ENCODE peak calls at places on chromosomes 16 and 17, in ten cellular contexts. One of them, this sample, is unnamed.
A peak's percentile ranks its signal among the peaks of the same experiment; 100 is the strongest.

GRCh38 chr17:358491-359133 is 6.0 kb upstream of the RPH3AL start:
- DNase-seq in ACHN: no peak
- DNase-seq in erythroblast: no peak
- DNase-seq in activated T-cell treated with anti-CD3 and anti-CD28 coated beads, Interleukin-2, amount 50 U/mL, for 48 hours: no peak
- DNase-seq in psoas muscle: no peak
- DNase-seq in activated T-helper 9 cell treated with anti-CD3 and anti-CD28 coated beads, Interleukin-2, amount 50 U/mL, for 16 hours: no peak
- DNase-seq in naive B cell: no peak
- DNase-seq in HuH-7: no peak
- DNase-seq in H7: peak; percentile 52
- DNase-seq in lower lobe of right lung: no peak
- DNase-seq in this sample: peak; percentile 45

GRCh38 chr16:23282508-23282907 is 19.6 kb upstream of the SCNN1B start:
- DNase-seq in ACHN: no peak
- DNase-seq in erythroblast: peak; percentile 19
- DNase-seq in activated T-cell treated with anti-CD3 and anti-CD28 coated beads, Interleukin-2, amount 50 U/mL, for 48 hours: no peak
- DNase-seq in psoas muscle: no peak
- DNase-seq in activated T-helper 9 cell treated with anti-CD3 and anti-CD28 coated beads, Interleukin-2, amount 50 U/mL, for 16 hours: no peak
- DNase-seq in naive B cell: no peak
- DNase-seq in HuH-7: no peak
- DNase-seq in H7: no peak
- DNase-seq in lower lobe of right lung: no peak
- DNase-seq in this sample: no peak

GRCh38 chr16:72474511-72475123 is 302.7 kb upstream of the PMFBP1 start:
- DNase-seq in ACHN: peak; percentile 97
- DNase-seq in erythroblast: no peak
- DNase-seq in activated T-cell treated with anti-CD3 and anti-CD28 coated beads, Interleukin-2, amount 50 U/mL, for 48 hours: no peak
- DNase-seq in psoas muscle: no peak
- DNase-seq in activated T-helper 9 cell treated with anti-CD3 and anti-CD28 coated beads, Interleukin-2, amount 50 U/mL, for 16 hours: no peak
- DNase-seq in naive B cell: no peak
- DNase-seq in HuH-7: no peak
- DNase-seq in H7: no peak
- DNase-seq in lower lobe of right lung: no peak
- DNase-seq in this sample: no peak

GRCh38 chr17:68325961-68326360 is 34.7 kb downstream of the ARSG start:
- DNase-seq in ACHN: no peak
- DNase-seq in erythroblast: no peak
- DNase-seq in activated T-cell treated with anti-CD3 and anti-CD28 coated beads, Interleukin-2, amount 50 U/mL, for 48 hours: no peak
- DNase-seq in psoas muscle: no peak
- DNase-seq in activated T-helper 9 cell treated with anti-CD3 and anti-CD28 coated beads, Interleukin-2, amount 50 U/mL, for 16 hours: no peak
- DNase-seq in naive B cell: no peak
- DNase-seq in HuH-7: no peak
- DNase-seq in H7: no peak
- DNase-seq in lower lobe of right lung: no peak
- DNase-seq in this sample: no peak

GRCh38 chr16:11619327-11619851 is 32.7 kb upstream of the LITAF start:
- DNase-seq in ACHN: no peak
- DNase-seq in erythroblast: peak; percentile 31
- DNase-seq in activated T-cell treated with anti-CD3 and anti-CD28 coated beads, Interleukin-2, amount 50 U/mL, for 48 hours: no peak
- DNase-seq in psoas muscle: no peak
- DNase-seq in activated T-helper 9 cell treated with anti-CD3 and anti-CD28 coated beads, Interleukin-2, amount 50 U/mL, for 16 hours: no peak
- DNase-seq in naive B cell: no peak
- DNase-seq in HuH-7: no peak
- DNase-seq in H7: no peak
- DNase-seq in lower lobe of right lung: no peak
- DNase-seq in this sample: no peak

GRCh38 chr16:86946396-86946795 is 368.0 kb downstream of the FOXL1 start:
- DNase-seq in ACHN: peak; percentile 53
- DNase-seq in erythroblast: no peak
- DNase-seq in activated T-cell treated with anti-CD3 and anti-CD28 coated beads, Interleukin-2, amount 50 U/mL, for 48 hours: no peak
- DNase-seq in psoas muscle: no peak
- DNase-seq in activated T-helper 9 cell treated with anti-CD3 and anti-CD28 coated beads, Interleukin-2, amount 50 U/mL, for 16 hours: no peak
- DNase-seq in naive B cell: no peak
- DNase-seq in HuH-7: no peak
- DNase-seq in H7: peak; percentile 76
- DNase-seq in lower lobe of right lung: no peak
- DNase-seq in this sample: no peak

GRCh38 chr16:48405907-48406306 is 20.7 kb upstream of the SIAH1 start:
- DNase-seq in ACHN: no peak
- DNase-seq in erythroblast: no peak
- DNase-seq in activated T-cell treated with anti-CD3 and anti-CD28 coated beads, Interleukin-2, amount 50 U/mL, for 48 hours: no peak
- DNase-seq in psoas muscle: no peak
- DNase-seq in activated T-helper 9 cell treated with anti-CD3 and anti-CD28 coated beads, Interleukin-2, amount 50 U/mL, for 16 hours: no peak
- DNase-seq in naive B cell: no peak
- DNase-seq in HuH-7: peak; percentile 32
- DNase-seq in H7: no peak
- DNase-seq in lower lobe of right lung: no peak
- DNase-seq in this sample: no peak

GRCh38 chr17:77842148-77842905 is 116.2 kb upstream of the TNRC6C start:
- DNase-seq in ACHN: peak; percentile 36
- DNase-seq in erythroblast: no peak
- DNase-seq in activated T-cell treated with anti-CD3 and anti-CD28 coated beads, Interleukin-2, amount 50 U/mL, for 48 hours: peak; percentile 57
- DNase-seq in psoas muscle: no peak
- DNase-seq in activated T-helper 9 cell treated with anti-CD3 and anti-CD28 coated beads, Interleukin-2, amount 50 U/mL, for 16 hours: no peak
- DNase-seq in naive B cell: no peak
- DNase-seq in HuH-7: no peak
- DNase-seq in H7: no peak
- DNase-seq in lower lobe of right lung: peak; percentile 33
- DNase-seq in this sample: no peak

GRCh38 chr16:89003831-89004208 is 26.8 kb upstream of the CBFA2T3 start:
- DNase-seq in ACHN: no peak
- DNase-seq in erythroblast: no peak
- DNase-seq in activated T-cell treated with anti-CD3 and anti-CD28 coated beads, Interleukin-2, amount 50 U/mL, for 48 hours: no peak
- DNase-seq in psoas muscle: no peak
- DNase-seq in activated T-helper 9 cell treated with anti-CD3 and anti-CD28 coated beads, Interleukin-2, amount 50 U/mL, for 16 hours: no peak
- DNase-seq in naive B cell: no peak
- DNase-seq in HuH-7: no peak
- DNase-seq in H7: no peak
- DNase-seq in lower lobe of right lung: no peak
- DNase-seq in this sample: no peak

GRCh38 chr16:17921357-17921978 is 415.1 kb downstream of the NPIPA8 start:
- DNase-seq in ACHN: peak; percentile 61
- DNase-seq in erythroblast: peak; percentile 58
- DNase-seq in activated T-cell treated with anti-CD3 and anti-CD28 coated beads, Interleukin-2, amount 50 U/mL, for 48 hours: peak; percentile 70
- DNase-seq in psoas muscle: no peak
- DNase-seq in activated T-helper 9 cell treated with anti-CD3 and anti-CD28 coated beads, Interleukin-2, amount 50 U/mL, for 16 hours: peak; percentile 24
- DNase-seq in naive B cell: no peak
- DNase-seq in HuH-7: peak; percentile 37
- DNase-seq in H7: peak; percentile 38
- DNase-seq in lower lobe of right lung: peak; percentile 47
- DNase-seq in this sample: peak; percentile 66

GRCh38 chr17:3887811-3888210 is 5.0 kb downstream of the CAMKK1 start:
- DNase-seq in ACHN: no peak
- DNase-seq in erythroblast: peak; percentile 15
- DNase-seq in activated T-cell treated with anti-CD3 and anti-CD28 coated beads, Interleukin-2, amount 50 U/mL, for 48 hours: no peak
- DNase-seq in psoas muscle: no peak
- DNase-seq in activated T-helper 9 cell treated with anti-CD3 and anti-CD28 coated beads, Interleukin-2, amount 50 U/mL, for 16 hours: no peak
- DNase-seq in naive B cell: no peak
- DNase-seq in HuH-7: no peak
- DNase-seq in H7: no peak
- DNase-seq in lower lobe of right lung: no peak
- DNase-seq in this sample: no peak

GRCh38 chr16:56869513-56870270 is 4.7 kb downstream of the SLC12A3 start:
- DNase-seq in ACHN: peak; percentile 71
- DNase-seq in erythroblast: peak; percentile 58
- DNase-seq in activated T-cell treated with anti-CD3 and anti-CD28 coated beads, Interleukin-2, amount 50 U/mL, for 48 hours: peak; percentile 47
- DNase-seq in psoas muscle: no peak
- DNase-seq in activated T-helper 9 cell treated with anti-CD3 and anti-CD28 coated beads, Interleukin-2, amount 50 U/mL, for 16 hours: no peak
- DNase-seq in naive B cell: no peak
- DNase-seq in HuH-7: peak; percentile 54
- DNase-seq in H7: peak; percentile 87
- DNase-seq in lower lobe of right lung: peak; percentile 59
- DNase-seq in this sample: peak; percentile 81

GRCh38 chr17:37068266-37068665 is 119.5 kb downstream of the AATF start:
- DNase-seq in ACHN: no peak
- DNase-seq in erythroblast: no peak
- DNase-seq in activated T-cell treated with anti-CD3 and anti-CD28 coated beads, Interleukin-2, amount 50 U/mL, for 48 hours: no peak
- DNase-seq in psoas muscle: no peak
- DNase-seq in activated T-helper 9 cell treated with anti-CD3 and anti-CD28 coated beads, Interleukin-2, amount 50 U/mL, for 16 hours: no peak
- DNase-seq in naive B cell: no peak
- DNase-seq in HuH-7: no peak
- DNase-seq in H7: no peak
- DNase-seq in lower lobe of right lung: no peak
- DNase-seq in this sample: no peak

GRCh38 chr17:64196626-64197025 is 66.4 kb downstream of the TEX2 start:
- DNase-seq in ACHN: no peak
- DNase-seq in erythroblast: no peak
- DNase-seq in activated T-cell treated with anti-CD3 and anti-CD28 coated beads, Interleukin-2, amount 50 U/mL, for 48 hours: no peak
- DNase-seq in psoas muscle: no peak
- DNase-seq in activated T-helper 9 cell treated with anti-CD3 and anti-CD28 coated beads, Interleukin-2, amount 50 U/mL, for 16 hours: no peak
- DNase-seq in naive B cell: no peak
- DNase-seq in HuH-7: no peak
- DNase-seq in H7: no peak
- DNase-seq in lower lobe of right lung: no peak
- DNase-seq in this sample: no peak

GRCh38 chr17:70295329-70295728 is 126.0 kb downstream of the KCNJ2 start:
- DNase-seq in ACHN: no peak
- DNase-seq in erythroblast: no peak
- DNase-seq in activated T-cell treated with anti-CD3 and anti-CD28 coated beads, Interleukin-2, amount 50 U/mL, for 48 hours: no peak
- DNase-seq in psoas muscle: no peak
- DNase-seq in activated T-helper 9 cell treated with anti-CD3 and anti-CD28 coated beads, Interleukin-2, amount 50 U/mL, for 16 hours: no peak
- DNase-seq in naive B cell: no peak
- DNase-seq in HuH-7: no peak
- DNase-seq in H7: no peak
- DNase-seq in lower lobe of right lung: no peak
- DNase-seq in this sample: no peak

GRCh38 chr17:81926451-81927144 is 937 bp downstream of the MAFG start:
- DNase-seq in ACHN: peak; percentile 94
- DNase-seq in erythroblast: peak; percentile 87
- DNase-seq in activated T-cell treated with anti-CD3 and anti-CD28 coated beads, Interleukin-2, amount 50 U/mL, for 48 hours: peak; percentile 78
- DNase-seq in psoas muscle: peak; percentile 79
- DNase-seq in activated T-helper 9 cell treated with anti-CD3 and anti-CD28 coated beads, Interleukin-2, amount 50 U/mL, for 16 hours: peak; percentile 61
- DNase-seq in naive B cell: peak; percentile 62
- DNase-seq in HuH-7: peak; percentile 83
- DNase-seq in H7: peak; percentile 94
- DNase-seq in lower lobe of right lung: peak; percentile 85
- DNase-seq in this sample: peak; percentile 77

GRCh38 chr17:17134952-17135340 is 71.2 kb downstream of the PLD6 start:
- DNase-seq in ACHN: no peak
- DNase-seq in erythroblast: no peak
- DNase-seq in activated T-cell treated with anti-CD3 and anti-CD28 coated beads, Interleukin-2, amount 50 U/mL, for 48 hours: no peak
- DNase-seq in psoas muscle: peak; percentile 10
- DNase-seq in activated T-helper 9 cell treated with anti-CD3 and anti-CD28 coated beads, Interleukin-2, amount 50 U/mL, for 16 hours: no peak
- DNase-seq in naive B cell: no peak
- DNase-seq in HuH-7: no peak
- DNase-seq in H7: no peak
- DNase-seq in lower lobe of right lung: no peak
- DNase-seq in this sample: no peak

GRCh38 chr17:50280068-50280467 is 5.8 kb downstream of the TMEM92 start:
- DNase-seq in ACHN: no peak
- DNase-seq in erythroblast: no peak
- DNase-seq in activated T-cell treated with anti-CD3 and anti-CD28 coated beads, Interleukin-2, amount 50 U/mL, for 48 hours: no peak
- DNase-seq in psoas muscle: no peak
- DNase-seq in activated T-helper 9 cell treated with anti-CD3 and anti-CD28 coated beads, Interleukin-2, amount 50 U/mL, for 16 hours: no peak
- DNase-seq in naive B cell: no peak
- DNase-seq in HuH-7: no peak
- DNase-seq in H7: peak; percentile 59
- DNase-seq in lower lobe of right lung: no peak
- DNase-seq in this sample: no peak

GRCh38 chr17:77323413-77324171 is 182.8 kb downstream of the SEC14L1 start:
- DNase-seq in ACHN: peak; percentile 65
- DNase-seq in erythroblast: no peak
- DNase-seq in activated T-cell treated with anti-CD3 and anti-CD28 coated beads, Interleukin-2, amount 50 U/mL, for 48 hours: no peak
- DNase-seq in psoas muscle: peak; percentile 51
- DNase-seq in activated T-helper 9 cell treated with anti-CD3 and anti-CD28 coated beads, Interleukin-2, amount 50 U/mL, for 16 hours: no peak
- DNase-seq in naive B cell: peak; percentile 63
- DNase-seq in HuH-7: no peak
- DNase-seq in H7: peak; percentile 60
- DNase-seq in lower lobe of right lung: peak; percentile 68
- DNase-seq in this sample: peak; percentile 30

GRCh38 chr17:67365762-67366192 is 600 bp downstream of the PSMD12 start:
- DNase-seq in ACHN: peak; percentile 55
- DNase-seq in erythroblast: no peak
- DNase-seq in activated T-cell treated with anti-CD3 and anti-CD28 coated beads, Interleukin-2, amount 50 U/mL, for 48 hours: peak; percentile 59
- DNase-seq in psoas muscle: no peak
- DNase-seq in activated T-helper 9 cell treated with anti-CD3 and anti-CD28 coated beads, Interleukin-2, amount 50 U/mL, for 16 hours: no peak
- DNase-seq in naive B cell: no peak
- DNase-seq in HuH-7: no peak
- DNase-seq in H7: no peak
- DNase-seq in lower lobe of right lung: no peak
- DNase-seq in this sample: no peak

GRCh38 chr16:75477680-75478473 is 13.4 kb upstream of the TMEM170A start:
- DNase-seq in ACHN: no peak
- DNase-seq in erythroblast: no peak
- DNase-seq in activated T-cell treated with anti-CD3 and anti-CD28 coated beads, Interleukin-2, amount 50 U/mL, for 48 hours: no peak
- DNase-seq in psoas muscle: no peak
- DNase-seq in activated T-helper 9 cell treated with anti-CD3 and anti-CD28 coated beads, Interleukin-2, amount 50 U/mL, for 16 hours: no peak
- DNase-seq in naive B cell: no peak
- DNase-seq in HuH-7: no peak
- DNase-seq in H7: no peak
- DNase-seq in lower lobe of right lung: no peak
- DNase-seq in this sample: no peak

GRCh38 chr17:67253379-67253778 is 8.4 kb upstream of the HELZ start:
- DNase-seq in ACHN: no peak
- DNase-seq in erythroblast: no peak
- DNase-seq in activated T-cell treated with anti-CD3 and anti-CD28 coated beads, Interleukin-2, amount 50 U/mL, for 48 hours: no peak
- DNase-seq in psoas muscle: no peak
- DNase-seq in activated T-helper 9 cell treated with anti-CD3 and anti-CD28 coated beads, Interleukin-2, amount 50 U/mL, for 16 hours: no peak
- DNase-seq in naive B cell: no peak
- DNase-seq in HuH-7: no peak
- DNase-seq in H7: no peak
- DNase-seq in lower lobe of right lung: no peak
- DNase-seq in this sample: no peak

GRCh38 chr16:1530883-1531637 is 2.4 kb upstream of the TMEM204 start:
- DNase-seq in ACHN: no peak
- DNase-seq in erythroblast: no peak
- DNase-seq in activated T-cell treated with anti-CD3 and anti-CD28 coated beads, Interleukin-2, amount 50 U/mL, for 48 hours: no peak
- DNase-seq in psoas muscle: peak; percentile 82
- DNase-seq in activated T-helper 9 cell treated with anti-CD3 and anti-CD28 coated beads, Interleukin-2, amount 50 U/mL, for 16 hours: no peak
- DNase-seq in naive B cell: no peak
- DNase-seq in HuH-7: no peak
- DNase-seq in H7: no peak
- DNase-seq in lower lobe of right lung: no peak
- DNase-seq in this sample: no peak

GRCh38 chr16:53991181-53992056 is 287.5 kb downstream of the FTO start:
- DNase-seq in ACHN: no peak
- DNase-seq in erythroblast: no peak
- DNase-seq in activated T-cell treated with anti-CD3 and anti-CD28 coated beads, Interleukin-2, amount 50 U/mL, for 48 hours: no peak
- DNase-seq in psoas muscle: no peak
- DNase-seq in activated T-helper 9 cell treated with anti-CD3 and anti-CD28 coated beads, Interleukin-2, amount 50 U/mL, for 16 hours: no peak
- DNase-seq in naive B cell: no peak
- DNase-seq in HuH-7: no peak
- DNase-seq in H7: no peak
- DNase-seq in lower lobe of right lung: peak; percentile 58
- DNase-seq in this sample: no peak

GRCh38 chr17:18917506-18918032 is 34.4 kb upstream of the SLC5A10 start:
- DNase-seq in ACHN: no peak
- DNase-seq in erythroblast: no peak
- DNase-seq in activated T-cell treated with anti-CD3 and anti-CD28 coated beads, Interleukin-2, amount 50 U/mL, for 48 hours: no peak
- DNase-seq in psoas muscle: no peak
- DNase-seq in activated T-helper 9 cell treated with anti-CD3 and anti-CD28 coated beads, Interleukin-2, amount 50 U/mL, for 16 hours: no peak
- DNase-seq in naive B cell: no peak
- DNase-seq in HuH-7: no peak
- DNase-seq in H7: no peak
- DNase-seq in lower lobe of right lung: no peak
- DNase-seq in this sample: no peak

GRCh38 chr16:4415538-4416199 is 727 bp downstream of the CORO7 start:
- DNase-seq in ACHN: peak; percentile 44
- DNase-seq in erythroblast: peak; percentile 84
- DNase-seq in activated T-cell treated with anti-CD3 and anti-CD28 coated beads, Interleukin-2, amount 50 U/mL, for 48 hours: peak; percentile 72
- DNase-seq in psoas muscle: peak; percentile 47
- DNase-seq in activated T-helper 9 cell treated with anti-CD3 and anti-CD28 coated beads, Interleukin-2, amount 50 U/mL, for 16 hours: peak; percentile 46
- DNase-seq in naive B cell: peak; percentile 79
- DNase-seq in HuH-7: peak; percentile 53
- DNase-seq in H7: peak; percentile 87
- DNase-seq in lower lobe of right lung: peak; percentile 81
- DNase-seq in this sample: peak; percentile 37

GRCh38 chr16:1929105-1929504 is 10.9 kb upstream of the HS3ST6 start:
- DNase-seq in ACHN: peak; percentile 72
- DNase-seq in erythroblast: no peak
- DNase-seq in activated T-cell treated with anti-CD3 and anti-CD28 coated beads, Interleukin-2, amount 50 U/mL, for 48 hours: no peak
- DNase-seq in psoas muscle: no peak
- DNase-seq in activated T-helper 9 cell treated with anti-CD3 and anti-CD28 coated beads, Interleukin-2, amount 50 U/mL, for 16 hours: no peak
- DNase-seq in naive B cell: no peak
- DNase-seq in HuH-7: peak; percentile 72
- DNase-seq in H7: peak; percentile 89
- DNase-seq in lower lobe of right lung: no peak
- DNase-seq in this sample: no peak

GRCh38 chr16:84759906-84760305 is 59.9 kb upstream of the CRISPLD2 start:
- DNase-seq in ACHN: no peak
- DNase-seq in erythroblast: no peak
- DNase-seq in activated T-cell treated with anti-CD3 and anti-CD28 coated beads, Interleukin-2, amount 50 U/mL, for 48 hours: no peak
- DNase-seq in psoas muscle: no peak
- DNase-seq in activated T-helper 9 cell treated with anti-CD3 and anti-CD28 coated beads, Interleukin-2, amount 50 U/mL, for 16 hours: no peak
- DNase-seq in naive B cell: no peak
- DNase-seq in HuH-7: no peak
- DNase-seq in H7: no peak
- DNase-seq in lower lobe of right lung: no peak
- DNase-seq in this sample: no peak